ENCODE peak calls at places on chromosomes 1 and 21, in six cellular contexts. L is testis, K is psoas muscle, Y is lower lobe of right lung, R is esophagus muscularis mucosa, G is A549. F is an unnamed sample. For H3K4me1, the result is how much of the 10 kb centered on the place peaks cover.

GRCh38 chr1:30678209-30678608 is 45.2 kb downstream of the MATN1 start:
- DNase-seq in L (no peak), K (no peak), R (no peak), G (no peak), Y (no peak), F (no peak)

GRCh38 chr1:217272385-217272784 is 358.5 kb downstream of the GPATCH2 start:
- DNase-seq in G (no peak), K (no peak), L (no peak), Y (no peak), R (no peak), F (no peak)

GRCh38 chr1:148354284-148354869 is 128.7 kb downstream of the PPIAL4G start:
- DNase-seq in L (no peak), R (no peak), G (no peak), Y (no peak), K (no peak), F (no peak)

GRCh38 chr1:220770245-220770913 is 16.3 kb upstream of the MTARC1 start:
- DNase-seq in Y (no peak), R (no peak), G (no peak), K (no peak), L (no peak), F (no peak)

GRCh38 chr1:168348146-168348709 is 67.6 kb downstream of the TBX19 start:
- DNase-seq in G (no peak), L (no peak), Y (no peak), K (no peak), R (no peak), F (no peak)

GRCh38 chr1:112464501-112464900 is 44.3 kb upstream of the WNT2B start:
- DNase-seq in G (no peak), L (no peak), R (no peak), K (no peak), Y (no peak), F (no peak)

GRCh38 chr1:78419309-78419708 is 71.5 kb upstream of the PTGFR start:
- DNase-seq in K (no peak), Y (no peak), G (no peak), L (no peak), R (no peak), F (no peak)

GRCh38 chr1:180917306-180918065 is 4.8 kb downstream of the KIAA1614 start:
- DNase-seq in K (no peak), Y (no peak), L (no peak), R (no peak), G (peak), F (no peak)

GRCh38 chr1:85584923-85585322 is 4.4 kb downstream of the CCN1 start:
- DNase-seq in L (no peak), K (no peak), R (no peak), G (no peak), Y (no peak), F (no peak)

GRCh38 chr1:181416268-181416855 is 67.0 kb upstream of the CACNA1E start:
- DNase-seq in L (peak), R (no peak), Y (no peak), K (no peak), G (no peak), F (no peak)

GRCh38 chr1:154819628-154820590 is 50.2 kb downstream of the KCNN3 start:
- DNase-seq in K (no peak), Y (no peak), R (no peak), G (peak), L (no peak), F (peak)

GRCh38 chr1:170619167-170620030 is 44.5 kb upstream of the PRRX1 start:
- DNase-seq in G (no peak), L (peak), K (no peak), R (no peak), Y (no peak), F (peak)

GRCh38 chr21:45405819-45406762 is 1.1 kb downstream of the COL18A1 start:
- DNase-seq in L (peak), R (no peak), K (peak), Y (peak), G (no peak), F (peak)

GRCh38 chr1:24803987-24804530 is 58.8 kb downstream of the CLIC4 start:
- DNase-seq in Y (no peak), G (no peak), L (no peak), K (no peak), R (no peak), F (no peak)

GRCh38 chr1:39269791-39270342 is 65.4 kb downstream of the MACF1 start:
- DNase-seq in R (peak), Y (no peak), L (no peak), G (no peak), K (no peak), F (no peak)

GRCh38 chr1:170145691-170146676 is at the start of gene NTMT2:
- DNase-seq in G (no peak), L (no peak), R (no peak), K (no peak), Y (no peak), F (no peak)

GRCh38 chr1:107251083-107251482 is 110.2 kb downstream of the NTNG1 start:
- DNase-seq in Y (no peak), G (no peak), L (no peak), K (no peak), R (no peak), F (no peak)

GRCh38 chr1:25023826-25024225 is 93.8 kb upstream of the RUNX3 start:
- DNase-seq in G (no peak), R (no peak), Y (no peak), L (no peak), K (no peak), F (no peak)

GRCh38 chr1:92441316-92442311 is 45.1 kb downstream of the GFI1 start:
- DNase-seq in R (no peak), Y (no peak), G (peak), K (no peak), L (peak), F (peak)

GRCh38 chr1:38083541-38083940 is 36.9 kb upstream of the POU3F1 start:
- DNase-seq in K (no peak), G (no peak), L (no peak), R (no peak), Y (no peak), F (no peak)

GRCh38 chr1:204359474-204360255 is at the start of gene PLEKHA6:
- DNase-seq in L (peak), K (peak), Y (no peak), G (no peak), R (no peak), F (peak)

GRCh38 chr1:206685256-206685748 is 597 bp downstream of the MAPKAPK2 start:
- DNase-seq in G (peak), R (no peak), Y (peak), L (no peak), K (peak), F (peak)

GRCh38 chr1:11515403-11516300 is 36.7 kb downstream of the DISP3 start:
- DNase-seq in Y (no peak), L (no peak), R (no peak), G (no peak), K (no peak), F (no peak)

GRCh38 chr1:13825033-13825432 is 125.0 kb downstream of the PRDM2 start:
- DNase-seq in G (no peak), K (no peak), L (no peak), R (peak), Y (no peak), F (no peak)
- TF ChIP-seq CTCF in G (no peak), K (no peak), L (no peak), R (no peak), Y (no peak), F (no peak)

GRCh38 chr1:23596382-23597358 is 37.4 kb upstream of the ID3 start:
- DNase-seq in R (no peak), G (no peak), L (no peak), Y (no peak), K (no peak), F (no peak)
- H3K4me1 ChIP-seq in R (under half), G (half or more), L (under half), Y (under half), K (under half), F (under half)

GRCh38 chr1:27138368-27138767 is 16.6 kb downstream of the SLC9A1 start:
- DNase-seq in G (no peak), L (no peak), K (no peak), R (no peak), Y (no peak), F (no peak)
- TF ChIP-seq CTCF in G (no peak), L (no peak), K (no peak), R (no peak), Y (no peak), F (no peak)

GRCh38 chr1:42178249-42178648 is 13.7 kb upstream of the GUCA2A start:
- DNase-seq in G (no peak), L (peak), K (no peak), Y (no peak), R (no peak), F (no peak)
- H3K4me1 ChIP-seq in G (under half), L (under half), K (under half), Y (under half), R (under half), F (under half)

GRCh38 chr1:188937965-188938551 is 1539.6 kb downstream of the BRINP3 start:
- DNase-seq in R (no peak), Y (no peak), G (no peak), L (no peak), K (no peak), F (no peak)
- TF ChIP-seq CTCF in R (no peak), Y (peak), G (peak), L (no peak), K (no peak), F (no peak)

DNA sequence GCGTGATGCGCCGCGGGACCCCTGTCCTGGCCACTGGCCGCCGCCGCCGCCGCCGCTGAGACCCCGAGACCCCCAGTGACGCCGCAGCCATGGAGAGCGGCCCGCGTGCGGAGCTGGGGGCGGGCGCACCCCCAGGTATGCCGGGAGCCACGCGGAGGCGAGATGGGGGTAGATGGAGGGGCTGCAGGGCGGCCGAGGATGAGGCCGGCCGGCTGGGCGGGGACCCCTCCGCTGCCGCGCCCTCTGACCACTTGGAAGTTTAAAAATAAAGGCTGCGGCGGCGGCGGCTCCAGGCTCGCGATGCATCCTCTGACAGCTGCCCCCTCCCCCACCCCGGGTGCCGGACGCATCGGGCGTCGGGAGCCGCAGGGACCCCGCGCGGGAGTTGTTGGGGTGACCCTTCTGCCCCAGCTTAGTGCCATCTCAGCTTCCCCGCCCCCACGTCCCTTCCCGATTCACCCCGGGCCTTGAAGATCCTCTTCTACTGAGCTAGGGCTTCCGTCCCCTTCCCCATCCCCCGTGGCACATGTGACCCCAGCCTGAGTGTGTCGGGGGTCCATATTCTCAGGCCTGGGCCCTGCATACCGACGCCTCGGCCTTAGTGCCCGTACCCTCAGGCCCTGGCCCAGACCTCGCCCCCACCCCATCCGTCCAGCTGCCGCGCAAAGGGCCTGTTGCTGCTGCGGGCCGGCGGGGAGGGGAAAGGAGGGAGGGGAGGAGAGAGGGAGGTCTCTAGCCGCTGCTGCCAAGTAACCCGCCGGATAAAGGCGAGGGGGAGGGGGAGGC is 562 bp downstream of the MAP7D1 start:
- DNase-seq in Y (peak), G (peak), R (no peak), K (peak), L (peak), F (peak)
- H3K4me1 ChIP-seq in Y (half or more), G (half or more), R (half or more), K (half or more), L (half or more), F (half or more)

GRCh38 chr1:20165522-20165951 is 20.4 kb upstream of the UBXN10 start:
- DNase-seq in Y (no peak), R (no peak), G (peak), K (no peak), L (no peak), F (no peak)
- TF ChIP-seq CTCF in Y (peak), R (peak), G (peak), K (no peak), L (peak), F (no peak)

F was measured in body of pancreas.